ENCODE peak calls at places on chromosomes 16 and 17, in eight cellular contexts. Z is foreskin fibroblast; C is GM13976; J is cardiac fibroblast; E is CD4-positive, alpha-beta T cell; U is thoracic aorta; S is CD8-positive, alpha-beta T cell; Y is stomach. A is an unnamed sample.

GRCh38 chr17:9472541-9472940 is 103.1 kb downstream of the STX8 start:
- DNase-seq in Z (peak), C (no peak), J (peak), E (no peak), U (no peak), S (no peak), Y (no peak), A (peak)

GRCh38 chr16:48212033-48212432 is 32.1 kb upstream of the LONP2 start:
- DNase-seq in Z (no peak), C (no peak), J (no peak), E (no peak), U (no peak), S (no peak), Y (no peak), A (no peak)

GRCh38 chr16:87554754-87555427 is 47.4 kb upstream of the JPH3 start:
- DNase-seq in Z (no peak), C (no peak), J (no peak), E (no peak), U (no peak), S (no peak), Y (no peak), A (no peak)

GRCh38 chr17:62009220-62009619 is 55.9 kb downstream of the MED13 start:
- DNase-seq in Z (no peak), C (no peak), J (no peak), E (no peak), U (no peak), S (no peak), Y (no peak), A (no peak)

GRCh38 chr17:78875738-78876597 is 27.0 kb downstream of the CEP295NL start:
- DNase-seq in Z (peak), C (no peak), J (peak), E (no peak), U (no peak), S (no peak), Y (no peak), A (peak)

GRCh38 chr17:63338272-63338671 is 107.8 kb downstream of the CYB561 start:
- DNase-seq in Z (no peak), C (no peak), J (no peak), E (no peak), U (no peak), S (no peak), Y (no peak), A (peak)

GRCh38 chr16:14148016-14148415 is 76.9 kb downstream of the MRTFB start:
- DNase-seq in Z (no peak), C (no peak), J (no peak), E (no peak), U (no peak), S (no peak), Y (no peak), A (no peak)

GRCh38 chr17:42687707-42688275 is 5.5 kb downstream of the CNTNAP1 start:
- DNase-seq in Z (no peak), C (no peak), J (no peak), E (no peak), U (no peak), S (no peak), Y (no peak), A (no peak)

GRCh38 chr17:28864991-28865849 is 10.4 kb downstream of the ERAL1 start:
- DNase-seq in Z (no peak), C (no peak), J (no peak), E (no peak), U (no peak), S (no peak), Y (peak), A (no peak)

GRCh38 chr17:35879748-35880654 is at the start of gene CCL5:
- DNase-seq in Z (no peak), C (peak), J (peak), E (peak), U (no peak), S (no peak), Y (no peak), A (peak)

GRCh38 chr16:67277999-67278772 is 1.1 kb upstream of the PLEKHG4 start:
- DNase-seq in Z (peak), C (no peak), J (peak), E (no peak), U (no peak), S (no peak), Y (no peak), A (peak)

GRCh38 chr17:58631523-58632323 is 60.1 kb downstream of the TEX14 start:
- DNase-seq in Z (peak), C (peak), J (peak), E (peak), U (peak), S (peak), Y (peak), A (peak)

GRCh38 chr17:41448506-41448905 is 7.7 kb upstream of the KRT38 start:
- DNase-seq in Z (no peak), C (no peak), J (no peak), E (no peak), U (no peak), S (no peak), Y (no peak), A (no peak)

GRCh38 chr16:80667258-80667560 is 126.4 kb downstream of the DYNLRB2 start:
- DNase-seq in Z (no peak), C (no peak), J (no peak), E (no peak), U (no peak), S (no peak), Y (no peak), A (no peak)

GRCh38 chr17:75321506-75321905 is 32.3 kb upstream of the SLC25A19 start:
- DNase-seq in Z (no peak), C (no peak), J (no peak), E (no peak), U (no peak), S (no peak), Y (no peak), A (no peak)

GRCh38 chr17:75319818-75320691 is 30.8 kb upstream of the SLC25A19 start:
- DNase-seq in Z (peak), C (peak), J (peak), E (no peak), U (no peak), S (no peak), Y (no peak), A (peak)

GRCh38 chr17:75325348-75325747 is 36.1 kb upstream of the SLC25A19 start:
- DNase-seq in Z (no peak), C (no peak), J (no peak), E (no peak), U (no peak), S (no peak), Y (no peak), A (no peak)

GRCh38 chr17:75325827-75326586 is 36.8 kb upstream of the SLC25A19 start:
- DNase-seq in Z (peak), C (no peak), J (peak), E (no peak), U (no peak), S (no peak), Y (no peak), A (peak)

GRCh38 chr17:75323043-75323591 is 33.9 kb upstream of the SLC25A19 start:
- DNase-seq in Z (peak), C (peak), J (peak), E (peak), U (peak), S (peak), Y (peak), A (peak)
- TF ChIP-seq CTCF in Z (peak), C (peak), J (peak), E (peak), U (peak), S (peak), Y (peak), A (peak)

GRCh38 chr17:69358688-69359596 is 32.0 kb upstream of the ABCA5 start:
- DNase-seq in Z (no peak), C (no peak), J (no peak), E (peak), U (no peak), S (no peak), Y (no peak), A (no peak)
- TF ChIP-seq CTCF in Z (no peak), C (peak), J (no peak), E (peak), U (no peak), S (no peak), Y (no peak), A (no peak)

GRCh38 chr17:15411556-15412198 is 55.7 kb downstream of the CDRT4 start:
- DNase-seq in Z (no peak), C (no peak), J (peak), E (no peak), U (no peak), S (no peak), Y (no peak), A (peak)

GRCh38 chr17:15409721-15410247 is 57.6 kb downstream of the CDRT4 start:
- DNase-seq in Z (peak), C (no peak), J (peak), E (no peak), U (no peak), S (no peak), Y (no peak), A (peak)

GRCh38 chr17:15405016-15405415 is 62.4 kb downstream of the CDRT4 start:
- DNase-seq in Z (no peak), C (no peak), J (no peak), E (no peak), U (no peak), S (no peak), Y (no peak), A (no peak)

GRCh38 chr17:15406081-15406480 is 61.3 kb downstream of the CDRT4 start:
- DNase-seq in Z (no peak), C (no peak), J (peak), E (no peak), U (no peak), S (no peak), Y (no peak), A (no peak)

GRCh38 chr17:15408803-15409202 is 58.6 kb downstream of the CDRT4 start:
- DNase-seq in Z (no peak), C (no peak), J (no peak), E (no peak), U (no peak), S (no peak), Y (no peak), A (no peak)
- TF ChIP-seq CTCF in Z (no peak), C (no peak), J (no peak), E (no peak), U (no peak), S (no peak), Y (no peak), A (no peak)

DNA sequence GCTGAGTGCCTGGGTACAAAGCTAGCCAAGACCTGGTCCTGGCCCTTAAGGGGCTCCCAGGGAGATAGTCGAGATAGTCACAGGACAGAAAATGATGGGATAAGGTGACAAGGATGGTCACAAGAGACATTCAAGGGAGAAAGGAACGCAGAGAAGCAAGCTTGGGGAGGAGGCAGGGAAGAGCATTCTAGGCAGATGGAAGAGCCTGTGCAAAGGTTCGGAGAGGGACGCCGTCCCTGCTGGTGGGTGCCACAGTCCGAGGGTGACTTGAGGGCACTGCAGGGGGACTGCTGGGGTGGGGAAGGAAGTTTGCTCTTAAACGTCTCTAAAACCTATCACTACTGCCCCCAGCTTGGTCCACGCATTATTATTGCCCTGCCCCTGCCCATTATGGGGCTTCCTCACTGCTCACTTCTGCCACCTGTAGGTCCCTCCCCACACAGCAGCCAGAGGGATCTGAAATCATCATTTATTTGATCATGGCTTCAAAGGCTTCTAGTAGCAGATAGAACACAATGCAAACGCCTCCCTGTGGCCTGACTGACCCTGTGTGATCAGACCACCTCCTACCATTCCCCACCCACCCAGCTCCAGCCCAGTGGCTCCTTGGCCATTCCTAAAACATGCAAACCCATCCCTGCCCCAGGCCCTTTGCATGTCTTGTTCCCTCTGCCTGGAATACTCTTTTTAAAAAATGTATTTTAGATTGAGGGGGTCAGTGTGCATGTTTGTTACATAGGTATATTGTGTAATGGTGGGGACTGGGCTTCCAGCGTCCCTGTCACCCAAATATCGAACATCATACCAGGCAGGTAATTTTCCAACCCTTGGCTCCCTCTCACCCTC is 60.3 kb downstream of the RMI2 start:
- DNase-seq in Z (no peak), C (peak), J (peak), E (peak), U (no peak), S (no peak), Y (peak), A (peak)
- TF ChIP-seq CTCF in Z (peak), C (peak), J (peak), E (peak), U (peak), S (peak), Y (peak), A (peak)